ENCODE peak calls at places on chromosomes 11 and 22, in six cellular contexts. Q is HL-60; C is Right ventricle myocardium superior; W is cardiac fibroblast; K is A549; D is stimulated activated CD8-positive, alpha-beta memory T cell treated with anti-CD3 and anti-CD28 coated beads, Interleukin-12 subunit alpha, Interleukin-12 subunit beta, amount 100 ng/mL, for 4 hours. V is an unnamed sample.

GRCh38 chr22:46362221-46362933 is 26.9 kb downstream of the TRMU start:
- DNase-seq in Q (no peak), C (no peak), W (no peak), K (no peak), D (no peak), V (no peak)

GRCh38 chr11:46050065-46050464 is 71.2 kb downstream of the PHF21A start:
- DNase-seq in Q (no peak), C (no peak), W (peak; percentile 85), K (no peak), D (no peak), V (no peak)

GRCh38 chr11:44643207-44643606 is 77.7 kb downstream of the CD82 start:
- DNase-seq in Q (no peak), C (no peak), W (no peak), K (no peak), D (no peak), V (no peak)

GRCh38 chr11:69320326-69320725 is 26.4 kb downstream of the MYEOV start:
- DNase-seq in Q (no peak), C (no peak), W (no peak), K (peak; percentile 69), D (no peak), V (no peak)

GRCh38 chr11:114259124-114259526 is 37.1 kb upstream of the NNMT start:
- DNase-seq in Q (no peak), C (peak; percentile 71), W (no peak), K (no peak), D (no peak), V (peak; percentile 66)

GRCh38 chr11:116412118-116412889 is 360.5 kb downstream of the BUD13 start:
- DNase-seq in Q (no peak), C (no peak), W (no peak), K (no peak), D (no peak), V (no peak)

GRCh38 chr11:2093575-2094353 is 45.4 kb downstream of the IGF2 start:
- DNase-seq in Q (no peak), C (peak; percentile 75), W (peak; percentile 67), K (no peak), D (no peak), V (peak; percentile 63)

GRCh38 chr22:29224121-29224858 is 18.6 kb downstream of the EMID1 start:
- DNase-seq in Q (no peak), C (no peak), W (no peak), K (no peak), D (no peak), V (no peak)

GRCh38 chr11:55707029-55707428 is 45.0 kb downstream of the OR4C6 start:
- DNase-seq in Q (no peak), C (no peak), W (peak; percentile 65), K (peak; percentile 4), D (no peak), V (no peak)

GRCh38 chr22:22928666-22929380 is 41.2 kb downstream of the IGLL5 start:
- DNase-seq in Q (peak; percentile 97), C (no peak), W (peak; percentile 35), K (no peak), D (peak; percentile 11), V (peak; percentile 27)

GRCh38 chr11:9609002-9609759 is 35.7 kb downstream of the WEE1 start:
- DNase-seq in Q (no peak), C (no peak), W (no peak), K (no peak), D (no peak), V (no peak)

GRCh38 chr11:110472858-110473257 is 43.1 kb downstream of the FDX1 start:
- DNase-seq in Q (no peak), C (no peak), W (peak; percentile 59), K (no peak), D (no peak), V (no peak)

GRCh38 chr11:40328890-40329617 is 1130.4 kb downstream of the LRRC4C start:
- DNase-seq in Q (no peak), C (no peak), W (peak; percentile 99), K (peak; percentile 64), D (no peak), V (peak; percentile 15)

GRCh38 chr11:131037873-131038272 is 121.6 kb upstream of the SNX19 start:
- DNase-seq in Q (no peak), C (no peak), W (no peak), K (no peak), D (no peak), V (no peak)

GRCh38 chr11:23767576-23767975 is 729.3 kb upstream of the LUZP2 start:
- DNase-seq in Q (no peak), C (no peak), W (peak; percentile 10), K (no peak), D (no peak), V (no peak)

GRCh38 chr11:58506935-58507334 is 970 bp downstream of the OR5B21 start:
- DNase-seq in Q (no peak), C (no peak), W (no peak), K (no peak), D (no peak), V (no peak)

GRCh38 chr22:41204992-41205900 is at the start of gene L3MBTL2:
- DNase-seq in Q (peak; percentile 96), C (peak; percentile 99), W (peak; percentile 96), K (peak; percentile 96), D (peak; percentile 96), V (peak; percentile 98)